ENCODE peak calls at places on chromosomes 3 and 15, in seven cellular contexts. O, A, K, U, M, W and Y are unnamed samples.

GRCh38 chr3:170306015-170306414 is 51.5 kb upstream of the SKIL start:
- DNase-seq in O (no peak), A (no peak), K (no peak), U (no peak), M (no peak), W (no peak), Y (no peak)

GRCh38 chr3:127226946-127227842 is 34.3 kb downstream of the PRR23E start:
- DNase-seq in O (peak), A (no peak), K (peak), U (no peak), M (no peak), W (peak), Y (no peak)

GRCh38 chr15:74275957-74276356 is 39.8 kb downstream of the CCDC33 start:
- DNase-seq in O (peak), A (no peak), K (no peak), U (no peak), M (no peak), W (peak), Y (no peak)

GRCh38 chr3:33146791-33147445 is 33.1 kb downstream of the CRTAP start:
- DNase-seq in O (no peak), A (peak), K (no peak), U (no peak), M (no peak), W (no peak), Y (no peak)

GRCh38 chr15:59687831-59688230 is 1.3 kb downstream of the BNIP2 start:
- DNase-seq in O (no peak), A (peak), K (no peak), U (peak), M (no peak), W (no peak), Y (peak)

GRCh38 chr3:87350367-87351199 is 74.2 kb upstream of the POU1F1 start:
- DNase-seq in O (peak), A (peak), K (peak), U (peak), M (no peak), W (no peak), Y (peak)

GRCh38 chr3:171838218-171838720 is 4.9 kb upstream of the TMEM212 start:
- DNase-seq in O (peak), A (peak), K (no peak), U (peak), M (no peak), W (no peak), Y (no peak)

GRCh38 chr15:90000175-90000923 is 775 bp upstream of the ZNF710 start:
- DNase-seq in O (peak), A (peak), K (peak), U (peak), M (peak), W (no peak), Y (no peak)

GRCh38 chr15:72155021-72155621 is 36.9 kb downstream of the SENP8 start:
- DNase-seq in O (no peak), A (peak), K (no peak), U (peak), M (peak), W (no peak), Y (no peak)

GRCh38 chr3:46708401-46709146 is 7.4 kb downstream of the TMIE start:
- DNase-seq in O (no peak), A (no peak), K (no peak), U (no peak), M (no peak), W (no peak), Y (no peak)

GRCh38 chr3:73623996-73624362 is 762 bp downstream of the PDZRN3 start:
- DNase-seq in O (peak), A (peak), K (no peak), U (peak), M (peak), W (peak), Y (peak)

GRCh38 chr3:133211449-133211848 is 173.3 kb downstream of the TMEM108 start:
- DNase-seq in O (peak), A (no peak), K (no peak), U (peak), M (no peak), W (peak), Y (no peak)

DNA sequence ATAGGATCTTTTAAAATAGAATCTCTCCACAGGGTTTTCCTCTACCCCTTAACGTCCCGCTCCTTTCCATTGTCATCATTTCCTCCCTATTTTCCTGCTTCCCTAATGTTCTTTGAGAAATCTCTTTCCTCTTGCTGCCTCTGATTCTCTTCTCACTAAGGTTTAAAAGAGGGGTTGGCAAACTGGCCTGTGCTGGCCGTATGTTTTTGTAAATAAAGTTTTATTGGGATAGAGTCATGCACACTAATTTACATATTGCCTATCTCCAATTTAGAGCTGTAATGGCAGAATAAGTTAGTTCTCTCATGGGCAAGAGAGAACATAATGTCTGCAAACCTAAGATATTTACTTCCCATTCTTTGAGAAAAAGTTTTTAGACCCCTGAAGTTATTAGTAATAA is 25.0 kb downstream of the MRPL3 start:
- DNase-seq in O (no peak), A (no peak), K (no peak), U (no peak), M (no peak), W (no peak), Y (no peak)
- H2BK120ac ChIP-seq in O (no peak), A (no peak), K (no peak), U (no peak), M (no peak), W (no peak), Y (no peak)

GRCh38 chr3:45135959-45136358 is 10.2 kb downstream of the CDCP1 start:
- DNase-seq in O (no peak), A (peak), K (no peak), U (peak), M (no peak), W (no peak), Y (no peak)
- H3K23ac ChIP-seq in O (no peak), A (peak), K (no peak), U (no peak), M (no peak), W (no peak), Y (no peak)

DNA sequence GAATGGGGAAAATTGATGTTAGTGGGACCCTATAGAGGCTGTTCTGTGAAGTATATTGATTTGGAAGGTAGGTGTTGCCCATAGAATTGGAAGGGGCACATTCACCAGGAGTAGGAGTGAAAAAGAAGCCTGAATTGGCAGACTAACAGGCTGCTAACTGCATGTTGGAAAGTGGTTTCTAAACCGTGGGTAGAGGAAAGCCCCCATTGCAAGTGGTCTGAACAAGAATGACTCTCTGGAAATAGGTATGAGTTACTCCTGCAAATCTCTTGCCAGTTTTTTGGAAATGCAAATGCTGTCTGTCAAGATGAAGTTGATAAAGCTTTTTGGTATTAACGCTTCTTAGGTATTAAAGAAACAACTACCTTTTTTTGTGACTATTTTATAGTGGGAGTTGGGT is 3.5 kb downstream of the UBE2E1 start:
- DNase-seq in O (no peak), A (no peak), K (no peak), U (peak), M (no peak), W (no peak), Y (no peak)
- H4K8ac ChIP-seq in O (no peak), A (no peak), K (no peak), U (no peak), M (no peak), W (no peak), Y (no peak)

DNA sequence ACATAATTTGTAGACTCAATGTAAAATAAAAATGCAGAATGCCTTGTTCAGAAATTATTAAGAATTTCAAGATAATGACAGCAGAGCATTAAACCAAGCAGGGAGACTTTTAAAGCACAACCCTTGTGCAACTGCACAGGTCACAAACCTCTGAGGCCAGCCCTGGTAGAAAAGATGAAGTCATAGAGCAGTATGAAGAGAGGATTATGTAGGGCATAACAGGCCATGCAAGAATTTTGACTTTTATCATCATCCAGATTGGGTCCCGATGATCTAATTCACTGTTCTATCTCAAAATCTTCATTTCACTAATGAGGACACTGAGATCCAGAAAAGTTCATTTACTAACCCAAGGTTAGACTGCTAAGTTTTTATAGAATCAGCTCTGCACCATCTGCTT is 388.5 kb downstream of the NAALADL2 start:
- DNase-seq in O (no peak), A (no peak), K (no peak), U (no peak), M (no peak), W (no peak), Y (no peak)
- H2BK120ac ChIP-seq in O (no peak), A (no peak), K (no peak), U (no peak), M (no peak), W (no peak), Y (no peak)

GRCh38 chr15:95469601-95470000 is 860.9 kb upstream of the NR2F2 start:
- DNase-seq in O (no peak), A (no peak), K (no peak), U (no peak), M (no peak), W (no peak), Y (no peak)

GRCh38 chr15:95470529-95470928 is 860.0 kb upstream of the NR2F2 start:
- DNase-seq in O (no peak), A (no peak), K (no peak), U (no peak), M (no peak), W (no peak), Y (no peak)

GRCh38 chr15:95470997-95471692 is 859.4 kb upstream of the NR2F2 start:
- DNase-seq in O (peak), A (peak), K (no peak), U (no peak), M (no peak), W (no peak), Y (no peak)

GRCh38 chr15:95475067-95475466 is 855.4 kb upstream of the NR2F2 start:
- DNase-seq in O (no peak), A (no peak), K (no peak), U (no peak), M (no peak), W (no peak), Y (no peak)
- H3K23ac ChIP-seq in O (no peak), A (no peak), K (no peak), U (no peak), M (no peak), W (no peak), Y (no peak)

GRCh38 chr3:102936511-102936910 is 501.7 kb downstream of the ZPLD1 start:
- DNase-seq in O (no peak), A (no peak), K (no peak), U (no peak), M (no peak), W (no peak), Y (no peak)

GRCh38 chr3:102941761-102942160 is 506.9 kb downstream of the ZPLD1 start:
- DNase-seq in O (no peak), A (no peak), K (no peak), U (no peak), M (no peak), W (no peak), Y (no peak)
- H4K8ac ChIP-seq in O (no peak), A (no peak), K (no peak), U (no peak), M (no peak), W (no peak), Y (no peak)

GRCh38 chr15:46408312-46408711 is 773.5 kb downstream of the SQOR start:
- DNase-seq in O (no peak), A (no peak), K (no peak), U (no peak), M (no peak), W (no peak), Y (no peak)
- H2BK120ac ChIP-seq in O (no peak), A (no peak), K (no peak), U (no peak), M (no peak), W (no peak), Y (no peak)

GRCh38 chr3:77189684-77190083 is 149.8 kb downstream of the ROBO2 start:
- DNase-seq in O (no peak), A (no peak), K (no peak), U (no peak), M (no peak), W (no peak), Y (no peak)

GRCh38 chr3:77188210-77188609 is 148.3 kb downstream of the ROBO2 start:
- DNase-seq in O (no peak), A (no peak), K (no peak), U (no peak), M (no peak), W (no peak), Y (no peak)

GRCh38 chr3:77186728-77187127 is 146.8 kb downstream of the ROBO2 start:
- DNase-seq in O (no peak), A (peak), K (no peak), U (peak), M (no peak), W (no peak), Y (no peak)

GRCh38 chr3:77189258-77189657 is 149.4 kb downstream of the ROBO2 start:
- DNase-seq in O (no peak), A (no peak), K (no peak), U (no peak), M (no peak), W (no peak), Y (no peak)

DNA sequence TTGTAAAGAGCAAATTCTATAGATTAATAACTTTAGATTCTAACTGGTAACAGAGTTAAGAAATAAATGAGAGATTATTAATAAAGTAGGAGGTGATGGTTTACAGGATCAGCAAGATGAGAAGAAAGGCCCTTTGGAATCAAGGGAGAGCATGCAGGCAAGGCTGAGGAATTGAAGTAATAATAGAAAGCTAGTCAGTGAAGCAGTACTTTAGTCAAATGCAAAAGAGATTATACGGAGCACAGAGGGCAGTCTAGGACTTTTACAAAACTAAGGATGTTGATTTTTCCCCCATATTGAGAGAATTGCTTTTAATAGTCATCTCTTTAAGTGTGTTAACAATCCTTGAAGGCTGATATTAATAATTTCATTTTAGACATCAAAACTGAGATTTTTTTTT is 146.4 kb downstream of the ROBO2 start:
- DNase-seq in O (no peak), A (no peak), K (no peak), U (no peak), M (no peak), W (no peak), Y (no peak)
- H3K23ac ChIP-seq in O (no peak), A (no peak), K (no peak), U (no peak), M (no peak), W (no peak), Y (no peak)

GRCh38 chr3:43207628-43208085 is 78.7 kb upstream of the SNRK start:
- DNase-seq in O (no peak), A (peak), K (no peak), U (peak), M (no peak), W (no peak), Y (no peak)

GRCh38 chr3:43210049-43211027 is 76.0 kb upstream of the SNRK start:
- DNase-seq in O (no peak), A (no peak), K (no peak), U (no peak), M (no peak), W (no peak), Y (no peak)

GRCh38 chr3:43211681-43212080 is 74.7 kb upstream of the SNRK start:
- DNase-seq in O (no peak), A (no peak), K (no peak), U (no peak), M (no peak), W (no peak), Y (no peak)

GRCh38 chr3:43203022-43203421 is 83.3 kb upstream of the SNRK start:
- DNase-seq in O (peak), A (no peak), K (no peak), U (no peak), M (no peak), W (no peak), Y (no peak)

GRCh38 chr3:43206632-43207031 is 79.7 kb upstream of the SNRK start:
- DNase-seq in O (no peak), A (no peak), K (no peak), U (no peak), M (no peak), W (no peak), Y (no peak)
- H4K8ac ChIP-seq in O (no peak), A (no peak), K (no peak), U (no peak), M (no peak), W (no peak), Y (no peak)